ENCODE peak calls at places on chromosomes 4 and X, in four cellular contexts. Y is AG09309, B is cardiac fibroblast, N is bronchial epithelial cell. T is an unnamed sample.

GRCh38 chrX:9530848-9531274 is 66.0 kb downstream of the TBL1X start:
- DNase-seq in B (peak; percentile 77), N (peak; percentile 20), Y (peak; percentile 79), T (peak; percentile 16)

GRCh38 chr4:141142423-141142822 is 9.2 kb upstream of the RNF150 start:
- DNase-seq in Y (no peak), N (no peak), B (no peak), T (no peak)

GRCh38 chrX:57445046-57445445 is 146.8 kb upstream of the ZXDB start:
- DNase-seq in Y (no peak), N (peak; percentile 42), B (peak; percentile 9), T (no peak)

GRCh38 chrX:105821471-105822081 is 763 bp upstream of the NRK start:
- DNase-seq in Y (no peak), N (peak; percentile 22), B (peak; percentile 17), T (no peak)

GRCh38 chr4:145320269-145320668 is 139.9 kb upstream of the OTUD4 start:
- DNase-seq in N (no peak), Y (no peak), B (no peak), T (no peak)

GRCh38 chr4:138761638-138762205 is 253.9 kb upstream of the NOCT start:
- DNase-seq in B (no peak), Y (no peak), N (no peak), T (no peak)

GRCh38 chr4:21811576-21811975 is 137.0 kb downstream of the KCNIP4 start:
- DNase-seq in B (peak; percentile 34), Y (peak; percentile 54), N (no peak), T (no peak)

GRCh38 chr4:23835814-23836478 is 53.9 kb downstream of the PPARGC1A start:
- DNase-seq in Y (no peak), N (no peak), B (no peak), T (no peak)

GRCh38 chrX:153867671-153868070 is 18.3 kb downstream of the L1CAM start:
- DNase-seq in B (no peak), N (no peak), Y (no peak), T (no peak)

GRCh38 chrX:38754102-38754790 is 47.0 kb upstream of the MID1IP1 start:
- DNase-seq in B (peak; percentile 72), N (peak; percentile 52), Y (peak; percentile 17), T (peak; percentile 51)
- TF ChIP-seq CTCF in B (peak; percentile 55), N (peak; percentile 47), Y (peak; percentile 66), T (peak; percentile 52)

GRCh38 chr4:10074767-10075105 is 41.9 kb downstream of the WDR1 start:
- DNase-seq in Y (no peak), N (peak; percentile 46), B (peak; percentile 75), T (no peak)
- TF ChIP-seq CTCF in Y (peak; percentile 70), N (peak; percentile 56), B (peak; percentile 70), T (no peak)

GRCh38 chr4:1367230-1367935 is 20.4 kb downstream of the UVSSA start:
- DNase-seq in N (no peak), B (no peak), Y (no peak), T (no peak)

GRCh38 chr4:1366371-1367229 is 19.6 kb downstream of the UVSSA start:
- DNase-seq in Y (no peak), N (no peak), B (no peak), T (no peak)

GRCh38 chr4:1364748-1365147 is 17.7 kb downstream of the UVSSA start:
- DNase-seq in Y (no peak), N (no peak), B (no peak), T (no peak)

GRCh38 chr4:1364217-1364616 is 17.2 kb downstream of the UVSSA start:
- DNase-seq in N (no peak), Y (no peak), B (no peak), T (no peak)

GRCh38 chr4:1365271-1366178 is 18.5 kb downstream of the UVSSA start:
- DNase-seq in Y (no peak), B (no peak), N (no peak), T (no peak)
- TF ChIP-seq CTCF in Y (no peak), B (no peak), N (no peak), T (no peak)

GRCh38 chrX:99305573-99305972 is 1104.5 kb downstream of the PCDH19 start:
- DNase-seq in Y (no peak), B (no peak), N (no peak), T (no peak)
- TF ChIP-seq CTCF in Y (no peak), B (no peak), N (no peak), T (no peak)

DNA sequence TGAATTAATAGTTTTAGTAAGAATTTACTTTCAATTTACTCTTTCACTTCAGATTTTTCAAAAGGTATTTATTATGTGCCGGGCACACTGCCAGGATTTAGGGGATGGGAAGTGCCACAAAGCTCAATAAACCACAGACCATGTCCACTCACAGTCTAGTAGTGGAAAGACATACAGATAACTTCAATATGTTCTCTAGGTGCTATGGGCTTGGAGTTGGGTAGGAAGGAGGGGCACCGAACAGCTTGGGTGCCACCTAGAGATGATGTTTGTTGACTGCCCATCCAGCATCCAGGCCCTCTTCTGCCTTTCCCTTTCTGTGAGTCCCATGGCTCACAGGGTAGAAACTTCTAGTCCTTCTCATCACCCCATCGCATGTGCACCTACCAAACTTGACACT is 17.8 kb downstream of the MFAP3L start:
- DNase-seq in N (no peak), B (peak; percentile 29), Y (no peak), T (peak; percentile 30)
- TF ChIP-seq CTCF in N (no peak), B (no peak), Y (no peak), T (no peak)

DNA sequence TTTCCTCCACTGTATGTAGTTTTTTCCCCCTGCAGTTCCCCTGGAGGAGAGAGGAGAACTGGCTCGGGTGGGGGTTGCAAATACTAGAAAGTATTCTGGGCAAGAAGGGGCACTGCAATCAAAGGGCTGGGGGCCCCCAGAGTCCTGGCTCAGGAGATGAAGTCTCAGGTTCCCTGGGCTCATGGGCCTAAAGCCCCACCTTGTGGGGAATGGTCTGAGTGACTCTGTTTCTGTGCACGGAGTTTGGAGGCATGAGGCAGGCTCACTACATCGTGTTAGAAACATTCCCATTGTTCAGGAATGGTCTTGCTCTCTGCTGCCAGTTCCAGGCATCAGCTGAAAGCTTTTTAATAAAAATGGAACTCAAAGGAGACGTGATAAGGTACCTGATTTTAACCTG is 122.5 kb downstream of the TMEM164 start:
- DNase-seq in B (no peak), N (no peak), Y (no peak), T (peak; percentile 9)
- TF ChIP-seq CTCF in B (peak; percentile 3), N (peak; percentile 17), Y (peak; percentile 27), T (no peak)

GRCh38 chr4:1943928-1944327 is 64.8 kb downstream of the NELFA start:
- DNase-seq in N (no peak), B (no peak), Y (no peak), T (no peak)
- TF ChIP-seq CTCF in N (no peak), B (no peak), Y (no peak), T (no peak)

GRCh38 chr4:77236806-77237205 is 79.8 kb downstream of the CCNG2 start:
- DNase-seq in Y (no peak), B (no peak), N (no peak), T (no peak)

GRCh38 chr4:77235289-77235854 is 78.4 kb downstream of the CCNG2 start:
- DNase-seq in Y (no peak), B (no peak), N (no peak), T (no peak)

GRCh38 chr4:77240469-77241066 is 83.6 kb downstream of the CCNG2 start:
- DNase-seq in Y (no peak), N (peak; percentile 60), B (peak; percentile 68), T (peak; percentile 75)
- TF ChIP-seq CTCF in Y (peak; percentile 85), N (peak; percentile 86), B (peak; percentile 89), T (peak; percentile 64)

GRCh38 chr4:126603210-126603609 is 1029.5 kb upstream of the INTU start:
- DNase-seq in Y (no peak), B (no peak), N (no peak), T (no peak)

GRCh38 chr4:126603851-126604250 is 1028.9 kb upstream of the INTU start:
- DNase-seq in N (no peak), B (no peak), Y (no peak), T (no peak)

GRCh38 chr4:126604273-126604867 is 1028.4 kb upstream of the INTU start:
- DNase-seq in Y (no peak), B (peak; percentile 62), N (peak; percentile 29), T (peak; percentile 23)
- TF ChIP-seq CTCF in Y (peak; percentile 83), B (peak; percentile 82), N (peak; percentile 59), T (no peak)

DNA sequence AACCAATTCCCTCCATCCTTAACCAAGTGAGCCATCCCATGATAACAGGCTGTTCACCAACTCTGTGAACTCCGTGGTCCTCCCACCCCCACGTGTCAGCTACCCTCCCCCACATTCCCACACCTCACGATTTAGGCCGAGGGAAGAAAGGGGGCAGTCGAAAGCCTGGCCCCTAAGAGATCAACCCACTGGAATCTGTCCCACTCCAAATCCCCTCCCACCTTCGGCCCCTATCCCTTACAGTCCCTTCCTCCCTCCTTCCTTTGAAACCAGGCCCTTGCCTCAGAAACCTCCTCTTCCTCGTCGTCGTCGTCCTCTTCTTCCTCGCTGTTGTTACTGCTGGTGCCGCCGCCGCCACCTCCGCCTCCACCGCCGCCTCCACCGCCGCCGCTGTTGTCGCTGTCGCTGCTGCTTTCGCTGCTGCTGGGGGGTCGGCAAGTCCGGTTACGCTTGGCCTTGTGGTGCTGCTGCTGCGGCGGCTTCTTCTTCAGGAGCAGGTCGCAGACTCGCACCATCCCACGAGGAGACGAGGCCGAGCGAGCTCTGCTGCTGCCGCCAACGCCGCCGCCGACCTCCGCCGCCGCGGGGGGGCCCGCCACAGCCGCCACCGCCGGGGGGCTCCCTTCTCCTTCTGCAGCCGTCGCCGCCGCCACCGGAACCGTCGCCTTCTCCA is 467 bp downstream of the ANKRD17 start:
- DNase-seq in B (peak; percentile 27), N (peak; percentile 12), Y (no peak), T (no peak)
- TF ChIP-seq CTCF in B (peak; percentile 0), N (peak; percentile 2), Y (peak; percentile 12), T (no peak)

T was measured in Calu3.